ENCODE peak calls at places on chromosome 21, in ten cellular contexts. P, O, Q, U, C, N, F, B, S and V are unnamed samples.
A peak's percentile ranks its signal among the peaks of the same experiment; 100 is the strongest.

GRCh38 chr21:46385846-46386725 is 62.1 kb downstream of the PCNT start:
- DNase-seq in P (no peak), O (no peak), Q (no peak), U (no peak), C (no peak), N (no peak), F (no peak), B (no peak), S (no peak), V (no peak)

GRCh38 chr21:36209626-36210171 is 53.1 kb downstream of the DOP1B start:
- DNase-seq in P (peak; percentile 37), O (peak; percentile 44), Q (no peak), U (peak; percentile 14), C (peak; percentile 83), N (peak; percentile 78), F (peak; percentile 83), B (peak; percentile 82), S (peak; percentile 73), V (peak; percentile 71)

GRCh38 chr21:16196521-16197208 is 466.9 kb downstream of the USP25 start:
- DNase-seq in P (no peak), O (no peak), Q (no peak), U (no peak), C (no peak), N (no peak), F (peak; percentile 47), B (peak; percentile 29), S (peak; percentile 53), V (no peak)

GRCh38 chr21:42350271-42350885 is 416 bp downstream of the TFF2 start:
- DNase-seq in P (no peak), O (no peak), Q (no peak), U (no peak), C (no peak), N (no peak), F (no peak), B (no peak), S (no peak), V (no peak)

GRCh38 chr21:36733857-36734256 is 34.9 kb downstream of the SIM2 start:
- DNase-seq in P (no peak), O (no peak), Q (no peak), U (no peak), C (no peak), N (no peak), F (no peak), B (no peak), S (no peak), V (no peak)

GRCh38 chr21:32978346-32979270 is 47.1 kb upstream of the OLIG2 start:
- DNase-seq in P (no peak), O (no peak), Q (no peak), U (no peak), C (no peak), N (no peak), F (no peak), B (no peak), S (no peak), V (no peak)

GRCh38 chr21:44637018-44637850 is at the start of gene KRTAP10-10:
- DNase-seq in P (no peak), O (no peak), Q (peak; percentile 54), U (no peak), C (no peak), N (peak; percentile 28), F (no peak), B (no peak), S (no peak), V (no peak)

GRCh38 chr21:44927587-44928461 is 7.1 kb upstream of the ITGB2 start:
- DNase-seq in P (no peak), O (peak; percentile 65), Q (no peak), U (peak; percentile 20), C (peak; percentile 95), N (peak; percentile 57), F (peak; percentile 69), B (peak; percentile 79), S (peak; percentile 59), V (peak; percentile 42)

GRCh38 chr21:46001821-46002681 is 20.5 kb downstream of the COL6A1 start:
- DNase-seq in P (no peak), O (no peak), Q (peak; percentile 37), U (no peak), C (no peak), N (peak; percentile 21), F (no peak), B (no peak), S (no peak), V (peak; percentile 17)

GRCh38 chr21:32136546-32136945 is 142.3 kb downstream of the MIS18A start:
- DNase-seq in P (no peak), O (no peak), Q (peak; percentile 11), U (no peak), C (no peak), N (no peak), F (no peak), B (no peak), S (no peak), V (no peak)

GRCh38 chr21:42039470-42039901 is 29.3 kb upstream of the ZBTB21 start:
- DNase-seq in P (no peak), O (no peak), Q (no peak), U (no peak), C (no peak), N (no peak), F (peak; percentile 90), B (peak; percentile 40), S (peak; percentile 79), V (no peak)

GRCh38 chr21:15051652-15052554 is 12.9 kb downstream of the NRIP1 start:
- DNase-seq in P (no peak), O (no peak), Q (no peak), U (no peak), C (peak; percentile 61), N (no peak), F (peak; percentile 54), B (peak; percentile 24), S (peak; percentile 77), V (peak; percentile 61)

GRCh38 chr21:41142051-41142795 is 25.7 kb upstream of the BACE2 start:
- DNase-seq in P (peak; percentile 38), O (peak; percentile 76), Q (no peak), U (no peak), C (no peak), N (peak; percentile 47), F (peak; percentile 44), B (no peak), S (peak; percentile 33), V (no peak)

GRCh38 chr21:17612023-17612564 is 607 bp downstream of the BTG3 start:
- DNase-seq in P (peak; percentile 29), O (peak; percentile 31), Q (no peak), U (no peak), C (peak; percentile 40), N (peak; percentile 31), F (peak; percentile 45), B (peak; percentile 57), S (peak; percentile 65), V (peak; percentile 53)

GRCh38 chr21:33884361-33885157 is 31.0 kb downstream of the ATP5PO start:
- DNase-seq in P (no peak), O (no peak), Q (no peak), U (peak; percentile 62), C (no peak), N (no peak), F (peak; percentile 57), B (no peak), S (peak; percentile 38), V (no peak)

GRCh38 chr21:34046917-34047316 is 26.5 kb upstream of the MRPS6 start:
- DNase-seq in P (no peak), O (no peak), Q (no peak), U (no peak), C (peak; percentile 20), N (no peak), F (no peak), B (no peak), S (no peak), V (no peak)

GRCh38 chr21:46098303-46099141 is 610 bp downstream of the COL6A2 start:
- DNase-seq in P (no peak), O (no peak), Q (peak; percentile 59), U (no peak), C (no peak), N (peak; percentile 49), F (peak; percentile 27), B (peak; percentile 49), S (no peak), V (peak; percentile 20)

GRCh38 chr21:37198989-37199924 is 67.9 kb downstream of the VPS26C start:
- DNase-seq in P (no peak), O (no peak), Q (no peak), U (peak; percentile 60), C (no peak), N (no peak), F (no peak), B (peak; percentile 88), S (peak; percentile 89), V (no peak)

GRCh38 chr21:17195965-17196364 is 316.9 kb upstream of the CXADR start:
- DNase-seq in P (no peak), O (no peak), Q (no peak), U (no peak), C (no peak), N (no peak), F (no peak), B (no peak), S (no peak), V (no peak)

GRCh38 chr21:28699591-28700259 is 293.0 kb downstream of the LTN1 start:
- DNase-seq in P (no peak), O (no peak), Q (no peak), U (no peak), C (no peak), N (no peak), F (peak; percentile 34), B (no peak), S (no peak), V (no peak)

GRCh38 chr21:29105218-29105617 is 25.2 kb upstream of the MAP3K7CL start:
- DNase-seq in P (no peak), O (no peak), Q (no peak), U (no peak), C (no peak), N (no peak), F (peak; percentile 22), B (peak; percentile 86), S (peak; percentile 82), V (no peak)

GRCh38 chr21:32335601-32336575 is 37.2 kb downstream of the MRAP start:
- DNase-seq in P (no peak), O (no peak), Q (no peak), U (no peak), C (no peak), N (peak; percentile 19), F (no peak), B (no peak), S (peak; percentile 41), V (no peak)

GRCh38 chr21:34156957-34157356 is 83.6 kb downstream of the MRPS6 start:
- DNase-seq in P (no peak), O (no peak), Q (no peak), U (no peak), C (no peak), N (no peak), F (no peak), B (no peak), S (no peak), V (no peak)

GRCh38 chr21:33861125-33861524 is 54.5 kb downstream of the ATP5PO start:
- DNase-seq in P (no peak), O (no peak), Q (no peak), U (no peak), C (no peak), N (no peak), F (no peak), B (no peak), S (no peak), V (no peak)

GRCh38 chr21:23356905-23357304 is 2250.4 kb downstream of the MRPL39 start:
- DNase-seq in P (no peak), O (no peak), Q (no peak), U (no peak), C (no peak), N (no peak), F (no peak), B (no peak), S (no peak), V (no peak)

GRCh38 chr21:36104306-36105300 is 30.3 kb upstream of the CBR3 start:
- DNase-seq in P (no peak), O (no peak), Q (peak; percentile 68), U (no peak), C (peak; percentile 53), N (peak; percentile 72), F (peak; percentile 77), B (peak; percentile 28), S (peak; percentile 33), V (peak; percentile 45)

GRCh38 chr21:32994305-32994704 is 31.4 kb upstream of the OLIG2 start:
- DNase-seq in P (no peak), O (no peak), Q (no peak), U (no peak), C (peak; percentile 2), N (no peak), F (peak; percentile 35), B (peak; percentile 47), S (peak; percentile 24), V (no peak)

GRCh38 chr21:33567914-33568313 is 20.6 kb downstream of the DONSON start:
- DNase-seq in P (no peak), O (no peak), Q (no peak), U (no peak), C (no peak), N (no peak), F (no peak), B (no peak), S (no peak), V (no peak)